ENCODE peak calls at places on chromosomes 2 and 18, in ten cellular contexts. J, R, V, U, E, C, D, B, Y and A are unnamed samples.

GRCh38 chr2:231642631-231643493 is 50.2 kb downstream of the TEX44 start:
- DNase-seq in J (peak), R (peak), V (peak), U (peak), E (peak), C (peak), D (peak), B (peak), Y (peak), A (peak)

GRCh38 chr2:218719457-218719856 is 8.8 kb downstream of the TTLL4 start:
- DNase-seq in J (no peak), R (no peak), V (no peak), U (no peak), E (no peak), C (no peak), D (no peak), B (no peak), Y (no peak), A (no peak)

GRCh38 chr2:55151721-55152433 is 80.2 kb downstream of the CLHC1 start:
- DNase-seq in J (no peak), R (no peak), V (no peak), U (no peak), E (peak), C (no peak), D (no peak), B (no peak), Y (no peak), A (no peak)

GRCh38 chr2:151560289-151560688 is 150.6 kb downstream of the RIF1 start:
- DNase-seq in J (no peak), R (no peak), V (no peak), U (peak), E (peak), C (no peak), D (no peak), B (no peak), Y (no peak), A (no peak)

GRCh38 chr2:127632592-127633489 is 13.1 kb upstream of the GPR17 start:
- DNase-seq in J (peak), R (no peak), V (no peak), U (no peak), E (no peak), C (peak), D (no peak), B (no peak), Y (no peak), A (no peak)

GRCh38 chr2:241282553-241282952 is 32.9 kb downstream of the HDLBP start:
- DNase-seq in J (no peak), R (no peak), V (no peak), U (no peak), E (no peak), C (no peak), D (no peak), B (no peak), Y (no peak), A (no peak)

GRCh38 chr2:72887032-72887835 is at the start of gene SPR:
- DNase-seq in J (peak), R (peak), V (peak), U (no peak), E (peak), C (peak), D (no peak), B (peak), Y (peak), A (peak)

GRCh38 chr2:96538487-96539214 is 2.1 kb downstream of the ARID5A start:
- DNase-seq in J (peak), R (peak), V (no peak), U (no peak), E (peak), C (no peak), D (no peak), B (peak), Y (peak), A (peak)

GRCh38 chr18:77061946-77062517 is 70.6 kb downstream of the MBP start:
- DNase-seq in J (peak), R (no peak), V (peak), U (no peak), E (peak), C (peak), D (no peak), B (no peak), Y (no peak), A (peak)

GRCh38 chr2:187994464-187995331 is 297.0 kb upstream of the GULP1 start:
- DNase-seq in J (peak), R (no peak), V (no peak), U (no peak), E (peak), C (no peak), D (no peak), B (no peak), Y (no peak), A (no peak)

GRCh38 chr18:28175047-28175929 is 1.6 kb downstream of the CDH2 start:
- DNase-seq in J (no peak), R (peak), V (no peak), U (no peak), E (peak), C (peak), D (peak), B (peak), Y (no peak), A (no peak)

GRCh38 chr18:46418657-46419260 is 238.3 kb downstream of the LOXHD1 start:
- DNase-seq in J (no peak), R (no peak), V (no peak), U (peak), E (no peak), C (no peak), D (no peak), B (no peak), Y (no peak), A (no peak)

GRCh38 chr2:45205985-45206384 is 196.7 kb upstream of the SIX2 start:
- DNase-seq in J (no peak), R (no peak), V (no peak), U (no peak), E (peak), C (no peak), D (no peak), B (no peak), Y (no peak), A (no peak)

GRCh38 chr18:48913723-48914122 is 37.0 kb downstream of the SMAD7 start:
- DNase-seq in J (no peak), R (no peak), V (no peak), U (no peak), E (no peak), C (no peak), D (no peak), B (no peak), Y (no peak), A (no peak)

GRCh38 chr2:191243154-191243553 is 2.0 kb upstream of the MYO1B start:
- DNase-seq in J (no peak), R (no peak), V (no peak), U (no peak), E (no peak), C (peak), D (no peak), B (no peak), Y (no peak), A (no peak)

GRCh38 chr2:120897399-120897798 is 161.7 kb downstream of the GLI2 start:
- DNase-seq in J (no peak), R (no peak), V (no peak), U (no peak), E (no peak), C (no peak), D (no peak), B (no peak), Y (no peak), A (no peak)

GRCh38 chr2:86025229-86025820 is 80.4 kb downstream of the POLR1A start:
- DNase-seq in J (no peak), R (no peak), V (no peak), U (no peak), E (peak), C (no peak), D (no peak), B (no peak), Y (no peak), A (no peak)

GRCh38 chr2:144437636-144438035 is 82.3 kb downstream of the ZEB2 start:
- DNase-seq in J (no peak), R (no peak), V (no peak), U (no peak), E (no peak), C (no peak), D (no peak), B (no peak), Y (no peak), A (no peak)

GRCh38 chr2:47023332-47023731 is 107.7 kb upstream of the MCFD2 start:
- DNase-seq in J (no peak), R (no peak), V (no peak), U (no peak), E (no peak), C (no peak), D (no peak), B (no peak), Y (no peak), A (no peak)

GRCh38 chr2:187614756-187615155 is 60.5 kb upstream of the TFPI start:
- DNase-seq in J (no peak), R (no peak), V (no peak), U (peak), E (peak), C (no peak), D (no peak), B (no peak), Y (no peak), A (no peak)

GRCh38 chr2:127418300-127419111 is at the start of gene PROC:
- DNase-seq in J (no peak), R (no peak), V (no peak), U (no peak), E (no peak), C (no peak), D (no peak), B (peak), Y (no peak), A (no peak)

GRCh38 chr18:24198461-24198860 is 59.6 kb downstream of the CABYR start:
- DNase-seq in J (peak), R (no peak), V (no peak), U (no peak), E (no peak), C (no peak), D (no peak), B (no peak), Y (no peak), A (no peak)

GRCh38 chr2:156349161-156349560 is 16.6 kb upstream of the NR4A2 start:
- DNase-seq in J (no peak), R (no peak), V (no peak), U (no peak), E (no peak), C (no peak), D (no peak), B (no peak), Y (no peak), A (no peak)

GRCh38 chr2:207126724-207127314 is 38.9 kb downstream of the KLF7 start:
- DNase-seq in J (no peak), R (no peak), V (no peak), U (no peak), E (peak), C (no peak), D (no peak), B (no peak), Y (no peak), A (no peak)

GRCh38 chr18:61244632-61245031 is 88.6 kb upstream of the CDH20 start:
- DNase-seq in J (no peak), R (no peak), V (no peak), U (no peak), E (no peak), C (no peak), D (no peak), B (no peak), Y (no peak), A (no peak)

GRCh38 chr2:61949458-61950107 is 44.1 kb downstream of the COMMD1 start:
- DNase-seq in J (no peak), R (no peak), V (no peak), U (no peak), E (no peak), C (no peak), D (no peak), B (no peak), Y (no peak), A (no peak)

GRCh38 chr2:129798301-129798581 is 181.2 kb upstream of the RAB6C start:
- DNase-seq in J (no peak), R (no peak), V (no peak), U (no peak), E (no peak), C (no peak), D (no peak), B (no peak), Y (no peak), A (no peak)

GRCh38 chr2:238247841-238248440 is 8.1 kb upstream of the HES6 start:
- DNase-seq in J (no peak), R (no peak), V (no peak), U (no peak), E (no peak), C (no peak), D (no peak), B (no peak), Y (no peak), A (no peak)

GRCh38 chr18:41938445-41938844 is 16.6 kb upstream of the PIK3C3 start:
- DNase-seq in J (no peak), R (no peak), V (no peak), U (peak), E (peak), C (no peak), D (no peak), B (no peak), Y (no peak), A (no peak)

GRCh38 chr2:42949125-42949524 is 156.7 kb upstream of the HAAO start:
- DNase-seq in J (peak), R (no peak), V (no peak), U (no peak), E (no peak), C (no peak), D (no peak), B (peak), Y (no peak), A (no peak)

GRCh38 chr2:176662771-176663170 is 393.5 kb downstream of the MTX2 start:
- DNase-seq in J (no peak), R (no peak), V (no peak), U (no peak), E (no peak), C (no peak), D (no peak), B (no peak), Y (no peak), A (no peak)

GRCh38 chr2:47208852-47209606 is 53.9 kb upstream of the STPG4 start:
- DNase-seq in J (peak), R (no peak), V (no peak), U (no peak), E (peak), C (no peak), D (no peak), B (no peak), Y (no peak), A (no peak)

GRCh38 chr2:81060971-81061370 is 756.4 kb upstream of the LRRTM1 start:
- DNase-seq in J (no peak), R (no peak), V (no peak), U (no peak), E (no peak), C (no peak), D (no peak), B (no peak), Y (no peak), A (no peak)

GRCh38 chr2:23123686-23124085 is 261.3 kb upstream of the KLHL29 start:
- DNase-seq in J (no peak), R (no peak), V (no peak), U (no peak), E (no peak), C (no peak), D (no peak), B (no peak), Y (no peak), A (no peak)

GRCh38 chr2:28821295-28821958 is 10.8 kb downstream of the SPDYA start:
- DNase-seq in J (peak), R (peak), V (peak), U (peak), E (peak), C (peak), D (peak), B (peak), Y (no peak), A (peak)

GRCh38 chr2:239289545-239289944 is 111.3 kb downstream of the HDAC4 start:
- DNase-seq in J (no peak), R (no peak), V (no peak), U (no peak), E (no peak), C (no peak), D (no peak), B (no peak), Y (peak), A (no peak)

GRCh38 chr18:59631583-59632181 is 65.5 kb downstream of the CCBE1 start:
- DNase-seq in J (no peak), R (peak), V (no peak), U (no peak), E (peak), C (peak), D (no peak), B (no peak), Y (no peak), A (no peak)
- TF ChIP-seq CTCF in J (peak), R (peak), V (peak), U (peak), E (peak), C (peak), D (peak), B (no peak), Y (no peak), A (no peak)

DNA sequence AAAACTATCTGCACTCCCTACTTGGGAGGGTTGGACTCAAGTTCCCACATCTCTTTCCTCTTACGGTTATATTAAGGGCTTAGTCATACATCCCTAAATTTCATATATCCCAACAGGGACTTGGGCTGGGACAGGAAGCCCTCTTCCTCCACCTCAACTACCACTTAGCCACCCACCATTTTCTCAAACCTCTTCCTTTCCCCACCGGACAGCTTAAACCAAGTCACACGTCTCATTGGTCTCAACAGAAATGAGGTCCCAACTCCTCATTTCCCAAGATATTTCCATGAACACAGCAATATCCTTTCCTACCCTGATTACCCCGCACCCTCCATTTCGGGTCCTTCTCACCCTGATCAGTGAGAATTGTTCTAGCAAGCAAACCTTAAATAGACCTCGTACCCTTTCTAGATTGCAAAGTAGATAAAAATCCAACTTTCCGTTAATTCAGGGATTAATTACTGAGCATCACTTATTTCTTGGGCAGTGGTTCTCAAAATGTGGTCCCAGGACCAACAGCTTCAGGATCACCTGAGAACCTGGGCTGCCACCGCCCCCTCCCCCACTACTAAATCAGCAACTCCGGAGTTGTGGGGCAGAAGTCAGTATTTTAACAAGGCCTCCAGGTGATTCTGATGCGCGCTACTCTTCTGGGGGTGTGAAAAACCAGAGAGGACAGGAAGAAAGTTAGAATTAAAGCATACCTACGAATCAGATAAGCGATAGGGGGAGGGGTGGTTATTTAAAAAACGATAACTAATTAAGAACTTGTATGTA is 548 bp downstream of the ZSCAN30 start:
- DNase-seq in J (peak), R (peak), V (peak), U (no peak), E (no peak), C (no peak), D (peak), B (peak), Y (no peak), A (no peak)
- TF ChIP-seq CTCF in J (no peak), R (no peak), V (no peak), U (no peak), E (no peak), C (no peak), D (no peak), B (no peak), Y (no peak), A (no peak)

DNA sequence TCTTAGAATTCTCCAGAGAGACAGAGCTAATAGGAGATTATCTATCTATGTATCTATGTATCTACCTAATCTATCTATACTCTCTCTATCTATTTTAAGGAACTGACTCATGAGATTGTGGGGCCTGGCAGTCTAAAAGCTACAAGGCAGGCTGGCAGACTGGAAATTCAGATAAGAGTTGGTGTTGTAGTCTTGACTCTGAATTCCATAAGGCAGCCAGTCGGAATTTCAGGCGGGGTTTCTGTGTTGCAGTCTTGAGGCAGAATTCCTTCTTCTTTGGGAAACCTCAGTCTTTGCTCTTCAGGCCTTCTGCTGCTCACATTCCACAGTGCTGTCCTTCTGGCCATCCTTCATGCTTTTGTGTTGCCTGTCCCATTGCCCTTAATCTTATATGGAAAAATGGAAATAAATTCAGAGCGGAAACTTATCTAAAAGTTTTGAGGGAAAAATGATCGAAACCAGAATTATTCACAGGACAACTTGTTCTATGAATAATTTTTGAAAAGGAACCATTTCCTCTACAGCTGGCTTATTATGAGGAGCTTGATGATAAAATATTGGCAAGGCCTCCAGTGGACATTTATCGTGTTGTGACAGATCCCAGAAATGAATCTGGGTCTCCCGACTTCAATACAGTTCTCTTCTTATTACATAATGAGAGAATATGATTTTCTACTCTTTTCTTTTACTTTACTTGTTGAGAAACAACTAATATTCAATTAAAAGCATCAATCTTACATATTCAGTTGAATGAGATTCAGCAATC is 10.8 kb downstream of the IL1RL1 start:
- DNase-seq in J (no peak), R (no peak), V (no peak), U (no peak), E (no peak), C (no peak), D (no peak), B (no peak), Y (no peak), A (no peak)
- TF ChIP-seq CTCF in J (no peak), R (no peak), V (no peak), U (no peak), E (no peak), C (no peak), D (no peak), B (no peak), Y (no peak), A (no peak)

DNA sequence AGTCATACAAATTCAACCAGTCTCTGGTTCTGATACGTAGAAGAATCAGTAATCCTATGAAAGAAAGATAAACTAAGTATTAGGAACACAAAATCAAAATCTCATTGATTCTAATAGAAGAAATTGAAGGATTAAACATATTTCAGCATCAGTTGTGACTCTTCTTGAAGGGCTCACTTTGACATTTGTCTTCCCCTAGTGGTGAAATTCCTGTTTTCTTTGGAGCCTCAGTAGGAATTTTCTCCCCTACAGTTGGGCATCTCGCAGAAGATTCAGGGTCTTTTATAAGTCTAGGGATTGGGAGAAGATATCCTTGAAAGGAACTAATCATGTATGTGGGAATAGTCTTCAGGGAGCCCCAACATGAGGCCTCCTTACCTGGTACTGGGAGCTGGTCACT is 2.8 kb upstream of the CRYGB start:
- DNase-seq in J (no peak), R (no peak), V (no peak), U (no peak), E (no peak), C (no peak), D (no peak), B (no peak), Y (no peak), A (no peak)
- TF ChIP-seq CTCF in J (no peak), R (no peak), V (no peak), U (peak), E (peak), C (no peak), D (no peak), B (no peak), Y (no peak), A (no peak)

DNA sequence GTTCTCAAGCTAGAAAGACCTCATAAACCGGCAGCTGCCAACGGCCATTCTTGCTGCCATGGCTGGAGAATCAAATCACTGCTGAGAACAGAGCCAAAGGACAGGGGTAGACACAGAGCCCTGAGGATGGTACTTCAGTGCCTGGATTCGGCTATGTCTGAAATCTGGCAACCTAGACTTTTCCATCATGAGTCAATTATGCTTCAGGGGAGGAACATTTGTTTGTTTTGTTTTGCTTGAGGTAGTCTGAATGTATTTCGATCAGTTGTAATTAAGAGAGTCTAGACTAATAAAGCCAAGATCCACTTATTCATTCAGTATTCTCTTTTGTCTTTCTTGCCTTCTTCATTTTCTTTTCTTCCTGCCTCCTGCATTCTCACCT is 122.8 kb upstream of the SH3BP4 start:
- DNase-seq in J (no peak), R (no peak), V (no peak), U (no peak), E (no peak), C (no peak), D (no peak), B (no peak), Y (no peak), A (no peak)
- TF ChIP-seq CTCF in J (no peak), R (no peak), V (no peak), U (no peak), E (no peak), C (no peak), D (no peak), B (no peak), Y (no peak), A (no peak)